ENCODE peak calls at places on chromosomes 7 and 10, in five cellular contexts. Q, O, S, L and J are unnamed samples.

GRCh38 chr10:97234403-97234802 is 48.6 kb upstream of the SLIT1 start:
- DNase-seq in Q (peak), O (no peak), S (peak), L (no peak), J (peak)

GRCh38 chr7:134991469-134992339 is 5.4 kb downstream of the AGBL3 start:
- DNase-seq in Q (no peak), O (no peak), S (no peak), L (no peak), J (no peak)

GRCh38 chr10:46073564-46073963 is 27.5 kb upstream of the MSMB start:
- DNase-seq in Q (no peak), O (no peak), S (no peak), L (no peak), J (no peak)

GRCh38 chr7:85974176-85974575 is 669.5 kb upstream of the GRM3 start:
- DNase-seq in Q (no peak), O (no peak), S (no peak), L (no peak), J (no peak)

GRCh38 chr10:118800920-118801319 is 46.1 kb upstream of the CACUL1 start:
- DNase-seq in Q (peak), O (peak), S (peak), L (peak), J (no peak)

GRCh38 chr7:132518102-132518838 is 58.0 kb downstream of the PLXNA4 start:
- DNase-seq in Q (peak), O (peak), S (peak), L (no peak), J (peak)

GRCh38 chr7:50860598-50860997 is 77.9 kb upstream of the GRB10 start:
- DNase-seq in Q (no peak), O (no peak), S (no peak), L (no peak), J (no peak)

GRCh38 chr7:12685550-12685949 is 1.9 kb upstream of the ARL4A start:
- DNase-seq in Q (peak), O (no peak), S (peak), L (peak), J (peak)

GRCh38 chr7:24724451-24725190 is 32.6 kb downstream of the GSDME start:
- DNase-seq in Q (no peak), O (no peak), S (no peak), L (no peak), J (no peak)

GRCh38 chr10:59831658-59832503 is 74.5 kb downstream of the CCDC6 start:
- DNase-seq in Q (no peak), O (no peak), S (no peak), L (no peak), J (no peak)

GRCh38 chr7:38105874-38106483 is 72.1 kb upstream of the STARD3NL start:
- DNase-seq in Q (peak), O (peak), S (peak), L (peak), J (peak)

GRCh38 chr7:101066141-101066857 is 19.0 kb upstream of the TRIM56 start:
- DNase-seq in Q (no peak), O (no peak), S (no peak), L (no peak), J (no peak)